ENCODE peak calls at places on chromosomes 12 and 14, in nine cellular contexts. One of them, this sample, is unnamed.

GRCh38 chr14:101819251-101819990 is 57.9 kb downstream of the PPP2R5C start:
- DNase-seq in GM23338: no peak
- DNase-seq in fibroblast of gingiva: no peak
- DNase-seq in stimulated activated CD4-positive, alpha-beta T cell treated with anti-CD3 and anti-CD28 coated beads, Interleukin-1b, Interleukin-23, amount 100 ng/mL, for 4 hours: no peak
- DNase-seq in hippocampal formation: no peak
- DNase-seq in mesendoderm: no peak
- DNase-seq in NCI-H510A treated with DMSO at 0.1 percent for 48 hours: no peak
- DNase-seq in NCI-H1694: no peak
- DNase-seq in GM04504: no peak
- DNase-seq in this sample: no peak

GRCh38 chr14:101058571-101058970 is 155.0 kb upstream of the RTL1 start:
- DNase-seq in mesendoderm: no peak
- DNase-seq in GM04504: no peak
- DNase-seq in NCI-H510A treated with DMSO at 0.1 percent for 48 hours: no peak
- DNase-seq in stimulated activated CD4-positive, alpha-beta T cell treated with anti-CD3 and anti-CD28 coated beads, Interleukin-1b, Interleukin-23, amount 100 ng/mL, for 4 hours: no peak
- DNase-seq in GM23338: no peak
- DNase-seq in fibroblast of gingiva: no peak
- DNase-seq in hippocampal formation: no peak
- DNase-seq in NCI-H1694: no peak
- DNase-seq in this sample: no peak

GRCh38 chr14:55136241-55136640 is 7.2 kb downstream of the LGALS3 start:
- DNase-seq in hippocampal formation: no peak
- DNase-seq in stimulated activated CD4-positive, alpha-beta T cell treated with anti-CD3 and anti-CD28 coated beads, Interleukin-1b, Interleukin-23, amount 100 ng/mL, for 4 hours: no peak
- DNase-seq in NCI-H510A treated with DMSO at 0.1 percent for 48 hours: no peak
- DNase-seq in mesendoderm: no peak
- DNase-seq in GM04504: no peak
- DNase-seq in GM23338: no peak
- DNase-seq in NCI-H1694: no peak
- DNase-seq in fibroblast of gingiva: peak
- DNase-seq in this sample: no peak

GRCh38 chr12:78359530-78359929 is 505.0 kb upstream of the SYT1 start:
- DNase-seq in hippocampal formation: no peak
- DNase-seq in GM23338: no peak
- DNase-seq in NCI-H510A treated with DMSO at 0.1 percent for 48 hours: no peak
- DNase-seq in NCI-H1694: no peak
- DNase-seq in GM04504: peak
- DNase-seq in mesendoderm: peak
- DNase-seq in stimulated activated CD4-positive, alpha-beta T cell treated with anti-CD3 and anti-CD28 coated beads, Interleukin-1b, Interleukin-23, amount 100 ng/mL, for 4 hours: no peak
- DNase-seq in fibroblast of gingiva: peak
- DNase-seq in this sample: no peak

GRCh38 chr14:55332654-55333570 is 61.7 kb downstream of the FBXO34 start:
- DNase-seq in GM23338: no peak
- DNase-seq in fibroblast of gingiva: no peak
- DNase-seq in GM04504: no peak
- DNase-seq in mesendoderm: no peak
- DNase-seq in stimulated activated CD4-positive, alpha-beta T cell treated with anti-CD3 and anti-CD28 coated beads, Interleukin-1b, Interleukin-23, amount 100 ng/mL, for 4 hours: no peak
- DNase-seq in NCI-H510A treated with DMSO at 0.1 percent for 48 hours: peak
- DNase-seq in NCI-H1694: no peak
- DNase-seq in hippocampal formation: no peak
- DNase-seq in this sample: no peak

GRCh38 chr12:79409562-79409961 is 281.2 kb downstream of the PAWR start:
- DNase-seq in fibroblast of gingiva: peak
- DNase-seq in GM23338: no peak
- DNase-seq in hippocampal formation: no peak
- DNase-seq in stimulated activated CD4-positive, alpha-beta T cell treated with anti-CD3 and anti-CD28 coated beads, Interleukin-1b, Interleukin-23, amount 100 ng/mL, for 4 hours: no peak
- DNase-seq in NCI-H510A treated with DMSO at 0.1 percent for 48 hours: no peak
- DNase-seq in NCI-H1694: no peak
- DNase-seq in GM04504: peak
- DNase-seq in mesendoderm: peak
- DNase-seq in this sample: peak

GRCh38 chr12:57842342-57843294 is 3.9 kb downstream of the CTDSP2 start:
- DNase-seq in stimulated activated CD4-positive, alpha-beta T cell treated with anti-CD3 and anti-CD28 coated beads, Interleukin-1b, Interleukin-23, amount 100 ng/mL, for 4 hours: no peak
- DNase-seq in NCI-H510A treated with DMSO at 0.1 percent for 48 hours: peak
- DNase-seq in hippocampal formation: no peak
- DNase-seq in fibroblast of gingiva: no peak
- DNase-seq in GM23338: peak
- DNase-seq in GM04504: no peak
- DNase-seq in NCI-H1694: no peak
- DNase-seq in mesendoderm: peak
- DNase-seq in this sample: no peak

GRCh38 chr12:58920956-58921861 is 905 bp upstream of the LRIG3 start:
- DNase-seq in NCI-H1694: no peak
- DNase-seq in mesendoderm: no peak
- DNase-seq in hippocampal formation: no peak
- DNase-seq in GM23338: no peak
- DNase-seq in NCI-H510A treated with DMSO at 0.1 percent for 48 hours: no peak
- DNase-seq in fibroblast of gingiva: no peak
- DNase-seq in stimulated activated CD4-positive, alpha-beta T cell treated with anti-CD3 and anti-CD28 coated beads, Interleukin-1b, Interleukin-23, amount 100 ng/mL, for 4 hours: no peak
- DNase-seq in GM04504: no peak
- DNase-seq in this sample: no peak

GRCh38 chr14:37591941-37592287 is 3.1 kb downstream of the FOXA1 start:
- DNase-seq in mesendoderm: peak
- DNase-seq in NCI-H1694: no peak
- DNase-seq in stimulated activated CD4-positive, alpha-beta T cell treated with anti-CD3 and anti-CD28 coated beads, Interleukin-1b, Interleukin-23, amount 100 ng/mL, for 4 hours: no peak
- DNase-seq in hippocampal formation: no peak
- DNase-seq in GM23338: no peak
- DNase-seq in fibroblast of gingiva: no peak
- DNase-seq in NCI-H510A treated with DMSO at 0.1 percent for 48 hours: peak
- DNase-seq in GM04504: no peak
- DNase-seq in this sample: no peak

GRCh38 chr14:90388437-90388836 is 8.4 kb upstream of the CALM1 start:
- DNase-seq in GM23338: peak
- DNase-seq in mesendoderm: peak
- DNase-seq in NCI-H1694: no peak
- DNase-seq in NCI-H510A treated with DMSO at 0.1 percent for 48 hours: peak
- DNase-seq in GM04504: no peak
- DNase-seq in hippocampal formation: no peak
- DNase-seq in fibroblast of gingiva: peak
- DNase-seq in stimulated activated CD4-positive, alpha-beta T cell treated with anti-CD3 and anti-CD28 coated beads, Interleukin-1b, Interleukin-23, amount 100 ng/mL, for 4 hours: no peak
- DNase-seq in this sample: no peak

GRCh38 chr12:84035766-84036165 is 876.8 kb downstream of the SLC6A15 start:
- DNase-seq in mesendoderm: no peak
- DNase-seq in NCI-H1694: no peak
- DNase-seq in GM04504: no peak
- DNase-seq in fibroblast of gingiva: no peak
- DNase-seq in stimulated activated CD4-positive, alpha-beta T cell treated with anti-CD3 and anti-CD28 coated beads, Interleukin-1b, Interleukin-23, amount 100 ng/mL, for 4 hours: no peak
- DNase-seq in NCI-H510A treated with DMSO at 0.1 percent for 48 hours: no peak
- DNase-seq in GM23338: no peak
- DNase-seq in hippocampal formation: no peak
- DNase-seq in this sample: no peak

GRCh38 chr14:61337893-61338292 is 16.5 kb downstream of the PRKCH start:
- DNase-seq in stimulated activated CD4-positive, alpha-beta T cell treated with anti-CD3 and anti-CD28 coated beads, Interleukin-1b, Interleukin-23, amount 100 ng/mL, for 4 hours: no peak
- DNase-seq in fibroblast of gingiva: no peak
- DNase-seq in mesendoderm: no peak
- DNase-seq in GM23338: no peak
- DNase-seq in NCI-H1694: no peak
- DNase-seq in GM04504: no peak
- DNase-seq in hippocampal formation: no peak
- DNase-seq in NCI-H510A treated with DMSO at 0.1 percent for 48 hours: no peak
- DNase-seq in this sample: no peak

GRCh38 chr14:100540141-100540925 is 46.9 kb downstream of the BEGAIN start:
- DNase-seq in mesendoderm: peak
- DNase-seq in NCI-H1694: no peak
- DNase-seq in hippocampal formation: no peak
- DNase-seq in stimulated activated CD4-positive, alpha-beta T cell treated with anti-CD3 and anti-CD28 coated beads, Interleukin-1b, Interleukin-23, amount 100 ng/mL, for 4 hours: no peak
- DNase-seq in GM04504: no peak
- DNase-seq in fibroblast of gingiva: no peak
- DNase-seq in NCI-H510A treated with DMSO at 0.1 percent for 48 hours: no peak
- DNase-seq in GM23338: peak
- DNase-seq in this sample: no peak

GRCh38 chr14:60349663-60350365 is 100.8 kb downstream of the PPM1A start:
- DNase-seq in GM04504: peak
- DNase-seq in GM23338: peak
- DNase-seq in NCI-H1694: peak
- DNase-seq in fibroblast of gingiva: peak
- DNase-seq in mesendoderm: peak
- DNase-seq in NCI-H510A treated with DMSO at 0.1 percent for 48 hours: peak
- DNase-seq in hippocampal formation: peak
- DNase-seq in stimulated activated CD4-positive, alpha-beta T cell treated with anti-CD3 and anti-CD28 coated beads, Interleukin-1b, Interleukin-23, amount 100 ng/mL, for 4 hours: no peak
- DNase-seq in this sample: peak

GRCh38 chr14:31411218-31411727 is 9.1 kb downstream of the HEATR5A start:
- DNase-seq in GM23338: no peak
- DNase-seq in hippocampal formation: no peak
- DNase-seq in GM04504: no peak
- DNase-seq in fibroblast of gingiva: peak
- DNase-seq in NCI-H510A treated with DMSO at 0.1 percent for 48 hours: no peak
- DNase-seq in mesendoderm: no peak
- DNase-seq in NCI-H1694: no peak
- DNase-seq in stimulated activated CD4-positive, alpha-beta T cell treated with anti-CD3 and anti-CD28 coated beads, Interleukin-1b, Interleukin-23, amount 100 ng/mL, for 4 hours: no peak
- DNase-seq in this sample: no peak

GRCh38 chr14:100530270-100531072 is 56.7 kb downstream of the BEGAIN start:
- DNase-seq in mesendoderm: no peak
- DNase-seq in fibroblast of gingiva: no peak
- DNase-seq in GM04504: no peak
- DNase-seq in NCI-H1694: no peak
- DNase-seq in stimulated activated CD4-positive, alpha-beta T cell treated with anti-CD3 and anti-CD28 coated beads, Interleukin-1b, Interleukin-23, amount 100 ng/mL, for 4 hours: no peak
- DNase-seq in NCI-H510A treated with DMSO at 0.1 percent for 48 hours: no peak
- DNase-seq in hippocampal formation: no peak
- DNase-seq in GM23338: no peak
- DNase-seq in this sample: no peak

GRCh38 chr12:131896080-131896810 is 1.8 kb downstream of the ULK1 start:
- DNase-seq in hippocampal formation: peak
- DNase-seq in mesendoderm: peak
- DNase-seq in fibroblast of gingiva: peak
- DNase-seq in NCI-H1694: no peak
- DNase-seq in GM23338: peak
- DNase-seq in stimulated activated CD4-positive, alpha-beta T cell treated with anti-CD3 and anti-CD28 coated beads, Interleukin-1b, Interleukin-23, amount 100 ng/mL, for 4 hours: peak
- DNase-seq in GM04504: peak
- DNase-seq in NCI-H510A treated with DMSO at 0.1 percent for 48 hours: peak
- DNase-seq in this sample: peak

GRCh38 chr12:109444263-109444662 is 32.8 kb downstream of the KCTD10 start:
- DNase-seq in mesendoderm: no peak
- DNase-seq in NCI-H510A treated with DMSO at 0.1 percent for 48 hours: no peak
- DNase-seq in stimulated activated CD4-positive, alpha-beta T cell treated with anti-CD3 and anti-CD28 coated beads, Interleukin-1b, Interleukin-23, amount 100 ng/mL, for 4 hours: no peak
- DNase-seq in GM04504: no peak
- DNase-seq in NCI-H1694: no peak
- DNase-seq in fibroblast of gingiva: no peak
- DNase-seq in hippocampal formation: no peak
- DNase-seq in GM23338: no peak
- DNase-seq in this sample: no peak

GRCh38 chr12:95318071-95318545 is 100.5 kb downstream of the VEZT start:
- DNase-seq in mesendoderm: no peak
- DNase-seq in stimulated activated CD4-positive, alpha-beta T cell treated with anti-CD3 and anti-CD28 coated beads, Interleukin-1b, Interleukin-23, amount 100 ng/mL, for 4 hours: no peak
- DNase-seq in hippocampal formation: no peak
- DNase-seq in GM04504: no peak
- DNase-seq in fibroblast of gingiva: peak
- DNase-seq in NCI-H510A treated with DMSO at 0.1 percent for 48 hours: peak
- DNase-seq in NCI-H1694: no peak
- DNase-seq in GM23338: no peak
- DNase-seq in this sample: no peak